ENCODE peak calls at places on chromosomes 7 and 10, in four cellular contexts. X is transverse colon, K is left ventricle myocardium inferior, F is right cardiac atrium. P is an unnamed sample. For H3K9me3 and H3K4me1, the result is how much of the 10 kb centered on the place peaks cover.

GRCh38 chr10:1070939-1071338 is 14.8 kb downstream of the WDR37 start:
- DNase-seq in X (no peak), F (no peak), K (no peak), P (no peak)

GRCh38 chr10:51348622-51349021 is 274.3 kb downstream of the PRKG1 start:
- DNase-seq in F (no peak), K (no peak), X (no peak), P (no peak)

GRCh38 chr10:7170626-7171322 is 240.1 kb downstream of the SFMBT2 start:
- DNase-seq in X (no peak), F (no peak), K (peak), P (no peak)

GRCh38 chr10:124091646-124092269 is 1.6 kb downstream of the CHST15 start:
- DNase-seq in F (peak), X (peak), K (peak), P (no peak)

GRCh38 chr10:70816220-70816894 is 609 bp downstream of the SGPL1 start:
- DNase-seq in F (peak), X (peak), K (peak), P (peak)

GRCh38 chr7:38142736-38143135 is 35.3 kb upstream of the STARD3NL start:
- DNase-seq in K (no peak), X (no peak), F (no peak), P (no peak)

GRCh38 chr7:129188892-129189660 is 643 bp downstream of the SMO start:
- DNase-seq in F (peak), X (no peak), K (no peak), P (no peak)

GRCh38 chr7:120055300-120055699 is 217.7 kb upstream of the KCND2 start:
- DNase-seq in F (no peak), K (no peak), X (no peak), P (no peak)

GRCh38 chr7:64521409-64521984 is 41.4 kb downstream of the ZNF680 start:
- DNase-seq in K (no peak), X (no peak), F (no peak), P (no peak)

GRCh38 chr7:40551685-40552576 is 417.1 kb downstream of the SUGCT start:
- DNase-seq in X (no peak), F (no peak), K (no peak), P (no peak)

GRCh38 chr7:108079291-108080057 is 50.7 kb downstream of the LAMB4 start:
- DNase-seq in F (no peak), X (peak), K (no peak), P (no peak)

GRCh38 chr7:143229054-143229790 is 7.4 kb downstream of the TAS2R40 start:
- DNase-seq in X (no peak), F (no peak), K (no peak), P (no peak)

GRCh38 chr7:158531661-158532060 is 56.0 kb downstream of the PTPRN2 start:
- DNase-seq in K (no peak), X (no peak), F (no peak), P (no peak)

GRCh38 chr10:124510536-124511158 is 49.0 kb downstream of the LHPP start:
- DNase-seq in F (no peak), X (no peak), K (no peak), P (no peak)

GRCh38 chr10:12884851-12885250 is 116.7 kb downstream of the CCDC3 start:
- DNase-seq in X (no peak), K (no peak), F (no peak), P (no peak)

GRCh38 chr7:104998040-104998752 is 15.8 kb upstream of the KMT2E start:
- DNase-seq in X (no peak), F (no peak), K (no peak), P (no peak)
- H3K27ac ChIP-seq in X (no peak), F (no peak), K (no peak), P (no peak)

GRCh38 chr7:53209129-53209528 is 173.7 kb downstream of the POM121L12 start:
- DNase-seq in F (no peak), X (no peak), K (no peak), P (no peak)
- H3K9me3 ChIP-seq in F (under half), X (under half), K (half or more), P (under half)

GRCh38 chr10:128186959-128187787 is 61.0 kb upstream of the MKI67 start:
- DNase-seq in K (no peak), F (no peak), X (peak), P (no peak)
- H3K4me1 ChIP-seq in K (under half), F (under half), X (under half), P (under half)

GRCh38 chr10:103284170-103284569 is 7.2 kb downstream of the INA start:
- DNase-seq in F (no peak), K (no peak), X (no peak), P (no peak)
- H3K27ac ChIP-seq in F (no peak), K (no peak), X (no peak), P (no peak)

DNA sequence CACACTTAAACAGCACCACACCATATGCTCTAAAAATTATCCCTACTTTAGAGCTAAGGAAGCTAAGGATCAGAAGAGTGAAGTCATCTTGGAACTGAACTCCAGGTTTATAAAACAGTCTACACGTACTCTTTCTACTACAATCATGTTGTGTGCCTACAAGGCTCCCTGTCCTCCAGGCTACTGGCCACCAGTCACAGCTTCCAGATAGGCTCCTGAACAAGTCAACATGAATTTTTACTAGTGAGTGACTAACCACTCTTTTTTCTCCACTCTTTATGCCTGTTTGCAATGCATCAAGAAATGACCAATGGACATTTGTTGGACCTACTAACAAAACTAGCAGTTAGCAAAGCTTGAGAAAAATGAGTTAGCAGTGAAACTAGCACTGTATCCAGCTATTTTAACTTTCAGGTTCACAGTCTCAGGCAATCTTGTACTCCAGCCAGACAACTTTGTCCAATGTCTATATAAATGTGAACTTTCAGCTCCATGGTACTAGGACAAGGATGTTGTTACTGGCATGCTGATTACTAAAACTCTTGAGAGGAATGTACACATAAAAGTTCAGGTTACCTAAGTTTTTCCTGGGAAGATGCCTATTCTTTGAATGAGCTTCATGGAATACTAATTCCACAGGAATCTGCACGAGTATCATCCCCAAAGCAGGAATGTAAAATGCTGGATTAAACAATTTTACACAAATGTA is 180.0 kb downstream of the BTAF1 start:
- DNase-seq in X (no peak), F (no peak), K (no peak), P (no peak)
- H3K9me3 ChIP-seq in X (under half), F (under half), K (under half), P (under half)

GRCh38 chr10:110505130-110505815 is 7.6 kb downstream of the DUSP5 start:
- DNase-seq in F (no peak), K (no peak), X (no peak), P (no peak)
- H3K4me1 ChIP-seq in F (under half), K (half or more), X (under half), P (under half)

DNA sequence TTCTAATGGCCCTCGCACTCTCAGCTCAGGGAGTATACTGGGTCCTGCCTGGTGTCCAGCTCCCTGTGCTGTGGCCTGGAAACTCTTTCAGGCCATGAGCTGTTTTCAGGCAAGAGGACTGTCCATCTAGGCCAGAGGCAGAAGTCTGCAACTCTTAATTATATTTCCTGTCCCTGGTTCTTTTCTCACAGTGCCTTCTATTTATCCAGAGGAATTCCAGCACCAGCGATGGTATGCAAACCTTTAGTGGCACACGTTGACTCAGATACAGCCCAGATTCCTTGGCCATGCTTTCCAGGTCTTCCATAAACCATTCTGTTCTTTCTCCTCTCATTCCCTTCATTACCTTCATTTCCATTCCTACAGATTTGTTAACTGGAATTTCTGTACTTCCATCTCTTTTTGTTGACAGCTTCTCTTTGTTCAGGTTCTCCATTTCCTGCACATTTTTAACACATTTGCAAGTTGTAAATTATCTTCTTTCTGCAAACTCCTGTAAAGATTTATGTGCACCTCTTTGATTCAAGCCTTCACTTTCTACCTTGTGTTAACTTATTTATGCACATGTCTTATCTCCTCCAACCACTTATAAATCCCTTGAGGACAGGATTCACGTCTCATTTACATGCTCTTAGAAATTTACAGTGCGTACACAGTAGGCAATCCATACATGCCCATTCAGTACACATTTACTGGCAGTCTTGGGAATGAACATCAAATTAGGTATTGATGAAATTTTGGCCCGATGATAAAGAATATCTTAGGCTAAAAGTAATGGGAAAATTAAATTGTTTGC is 172.1 kb downstream of the CELF2 start:
- DNase-seq in K (no peak), F (no peak), X (no peak), P (no peak)
- H3K27ac ChIP-seq in K (peak), F (peak), X (peak), P (no peak)

P was measured in colonic mucosa.